ENCODE peak calls at places on chromosomes 16 and 17, in ten cellular contexts. Y is fibroblast of lung, U is left lung, L is IMR-90, R is left ventricle myocardium inferior, H is heart left ventricle, E is PC-3, J is tibial artery, O is ascending aorta, T is thoracic aorta. P is an unnamed sample. For H3K4me1 and H3K9me3, the result is how much of the 10 kb centered on the place peaks cover.

GRCh38 chr17:13337864-13338371 is 263.8 kb downstream of the HS3ST3A1 start:
- DNase-seq in Y (peak), U (no peak), L (peak), R (no peak), H (no peak), E (peak), J (no peak), O (no peak), T (no peak), P (no peak)

GRCh38 chr17:17783825-17784598 is 52.8 kb downstream of the SREBF1 start:
- DNase-seq in Y (peak), U (no peak), L (no peak), R (peak), H (peak), E (no peak), J (peak), O (no peak), T (no peak), P (peak)

GRCh38 chr17:6085812-6086211 is 15.6 kb downstream of the WSCD1 start:
- DNase-seq in Y (no peak), U (no peak), L (no peak), R (no peak), H (no peak), E (no peak), J (no peak), O (no peak), T (no peak), P (no peak)

GRCh38 chr17:4949321-4950074 is 1.2 kb upstream of the PFN1 start:
- DNase-seq in Y (peak), U (peak), L (peak), R (peak), H (peak), E (peak), J (peak), O (peak), T (no peak), P (peak)

GRCh38 chr16:62079236-62079635 is 43.0 kb upstream of the CDH8 start:
- DNase-seq in Y (peak), U (no peak), L (no peak), R (no peak), H (no peak), E (peak), J (no peak), O (no peak), T (no peak), P (no peak)

GRCh38 chr16:25023541-25023940 is 8.4 kb upstream of the ARHGAP17 start:
- DNase-seq in Y (no peak), U (no peak), L (no peak), R (no peak), H (no peak), E (peak), J (no peak), O (no peak), T (no peak), P (no peak)

GRCh38 chr17:14745122-14745521 is 444.2 kb downstream of the HS3ST3B1 start:
- DNase-seq in Y (no peak), U (no peak), L (peak), R (no peak), H (no peak), E (peak), J (no peak), O (no peak), T (no peak), P (no peak)

GRCh38 chr17:8913091-8913490 is 45.6 kb upstream of the PIK3R6 start:
- DNase-seq in Y (no peak), U (no peak), L (no peak), R (no peak), H (no peak), E (no peak), J (no peak), O (no peak), T (no peak), P (no peak)

GRCh38 chr16:57341441-57342303 is 16.9 kb upstream of the CCL22 start:
- DNase-seq in Y (peak), U (no peak), L (peak), R (no peak), H (no peak), E (peak), J (no peak), O (no peak), T (no peak), P (no peak)

GRCh38 chr17:46192484-46193245 is 564 bp downstream of the KANSL1 start:
- DNase-seq in Y (peak), U (peak), L (peak), R (peak), H (peak), E (peak), J (peak), O (no peak), T (peak), P (peak)

GRCh38 chr16:85612801-85613608 is at the start of gene GSE1:
- DNase-seq in Y (peak), U (peak), L (peak), R (peak), H (peak), E (peak), J (peak), O (peak), T (peak), P (peak)

GRCh38 chr17:73103661-73104335 is 11.3 kb upstream of the SLC39A11 start:
- DNase-seq in Y (peak), U (no peak), L (no peak), R (no peak), H (no peak), E (no peak), J (no peak), O (no peak), T (no peak), P (no peak)

DNA sequence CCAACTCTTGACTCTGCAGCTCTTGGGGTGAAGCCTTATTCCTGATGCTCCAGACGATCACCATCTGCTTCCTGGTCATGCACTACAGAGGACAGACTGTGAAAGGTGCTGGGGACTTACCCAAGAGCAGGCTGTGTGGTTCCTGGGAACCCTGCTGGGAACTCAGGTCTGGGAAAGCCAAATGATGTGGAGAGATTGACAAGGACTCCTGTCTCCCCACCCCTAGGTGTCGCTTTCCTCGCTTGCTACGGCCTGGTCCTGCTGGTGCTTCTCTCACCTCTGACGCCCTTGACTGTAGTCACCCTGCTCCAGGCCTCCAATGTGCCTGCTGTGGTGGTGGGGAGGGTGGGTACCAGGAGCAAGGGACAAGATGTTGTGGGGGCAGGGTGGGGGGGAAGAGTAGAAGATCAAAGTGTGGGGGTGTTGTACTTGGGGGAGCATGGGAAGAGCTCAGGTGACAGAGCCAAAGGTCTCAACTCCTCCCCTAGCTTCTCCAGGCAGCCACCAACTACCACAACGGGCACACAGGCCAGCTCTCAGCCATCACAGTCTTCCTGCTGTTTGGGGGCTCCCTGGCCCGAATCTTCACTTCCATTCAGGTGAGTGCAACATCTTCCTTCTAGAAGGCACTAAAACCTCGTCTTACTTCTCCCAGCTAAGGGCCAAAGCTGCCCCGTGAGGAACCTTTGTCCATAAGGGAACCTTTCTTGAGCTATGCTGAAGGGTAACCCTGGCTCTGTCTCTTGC is 3.0 kb downstream of the SOX15 start:
- DNase-seq in Y (no peak), U (no peak), L (no peak), R (no peak), H (no peak), E (peak), J (no peak), O (no peak), T (no peak), P (no peak)
- TF ChIP-seq CTCF in Y (no peak), U (no peak), L (no peak), R (peak), H (peak), E (peak), J (no peak), O (no peak), T (no peak), P (peak)

DNA sequence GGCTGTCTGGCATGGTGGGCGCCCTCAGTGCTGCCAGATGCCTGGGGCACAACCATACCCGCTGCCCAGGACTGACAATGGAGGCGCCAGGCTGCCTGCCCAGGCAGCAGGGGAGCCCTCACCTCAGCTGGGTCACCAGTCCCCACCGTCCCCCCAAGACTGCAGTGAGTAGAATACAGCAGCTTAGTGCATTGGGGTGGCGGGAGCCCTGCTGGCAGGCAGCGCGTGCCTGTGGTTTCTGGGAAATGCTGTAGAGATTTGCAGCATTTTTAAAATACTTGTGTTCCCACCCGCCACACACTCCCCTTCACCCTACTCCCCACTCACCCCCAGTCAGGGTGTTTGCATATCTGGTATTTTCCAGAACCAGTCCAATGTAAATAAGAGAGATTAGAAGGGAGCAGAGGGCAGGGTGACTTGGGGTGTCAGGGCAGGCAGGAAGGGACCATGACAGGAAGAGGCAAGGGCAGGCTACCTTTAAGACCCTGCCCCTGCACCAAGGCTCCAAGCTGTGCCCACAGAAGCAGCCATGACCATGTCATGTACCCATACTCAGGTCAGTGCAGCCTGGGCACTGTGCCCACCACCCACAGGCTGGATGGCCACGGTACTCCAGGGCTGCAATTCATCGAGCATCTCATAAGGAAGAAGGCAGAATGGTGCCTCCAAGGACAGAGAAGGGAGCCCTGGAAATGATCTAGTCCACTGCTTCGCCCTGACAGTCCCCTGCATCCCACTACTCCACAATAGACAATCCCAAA is 21.5 kb downstream of the MYO18A start:
- DNase-seq in Y (peak), U (no peak), L (peak), R (no peak), H (no peak), E (no peak), J (no peak), O (no peak), T (no peak), P (no peak)
- H3K4me1 ChIP-seq in Y (under half), U (half or more), L (half or more), R (half or more), H (under half), E (under half), J (half or more), O (under half), T (under half), P (under half)

GRCh38 chr17:80303824-80304223 is 43.2 kb downstream of the RNF213 start:
- DNase-seq in Y (no peak), U (no peak), L (no peak), R (no peak), H (no peak), E (no peak), J (no peak), O (no peak), T (no peak), P (no peak)
- H3K9me3 ChIP-seq in Y (under half), U (under half), L (under half), R (under half), H (under half), E (under half), J (under half), O (under half), T (under half), P (under half)

DNA sequence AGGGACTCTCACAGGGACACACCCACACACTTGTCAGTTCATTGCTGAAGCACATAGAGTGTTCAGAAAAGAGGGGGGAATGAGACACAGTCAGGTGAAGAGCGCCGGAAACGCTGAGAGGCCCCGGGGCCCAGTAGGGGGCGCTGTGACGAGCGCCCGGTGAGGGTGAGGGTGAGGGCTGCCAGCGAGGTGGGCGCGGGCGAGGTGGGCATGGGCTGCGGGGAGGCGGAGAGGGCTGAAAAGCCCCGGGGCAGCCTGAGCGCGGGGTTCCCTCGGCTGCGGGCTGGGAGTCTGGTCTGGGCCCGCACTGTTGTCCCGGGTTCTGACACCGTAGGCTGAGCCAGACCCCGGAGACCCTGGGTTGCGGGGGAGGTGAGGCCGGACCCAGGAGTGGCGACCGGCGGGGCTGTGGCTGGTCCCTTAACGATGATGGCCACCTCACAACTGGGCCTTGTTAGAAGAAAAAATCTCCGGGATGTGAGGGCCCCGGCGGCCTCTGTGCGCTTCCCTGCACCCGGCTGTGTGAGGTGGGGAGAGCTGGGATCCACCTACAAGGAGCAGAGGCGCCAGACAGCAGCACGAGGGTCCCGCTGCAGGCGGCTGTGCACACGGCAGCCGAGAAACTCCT is 91.4 kb downstream of the C16orf78 start:
- DNase-seq in Y (no peak), U (peak), L (no peak), R (no peak), H (peak), E (no peak), J (no peak), O (no peak), T (no peak), P (peak)
- TF ChIP-seq CTCF in Y (no peak), U (no peak), L (no peak), R (peak), H (peak), E (peak), J (no peak), O (peak), T (no peak), P (no peak)

DNA sequence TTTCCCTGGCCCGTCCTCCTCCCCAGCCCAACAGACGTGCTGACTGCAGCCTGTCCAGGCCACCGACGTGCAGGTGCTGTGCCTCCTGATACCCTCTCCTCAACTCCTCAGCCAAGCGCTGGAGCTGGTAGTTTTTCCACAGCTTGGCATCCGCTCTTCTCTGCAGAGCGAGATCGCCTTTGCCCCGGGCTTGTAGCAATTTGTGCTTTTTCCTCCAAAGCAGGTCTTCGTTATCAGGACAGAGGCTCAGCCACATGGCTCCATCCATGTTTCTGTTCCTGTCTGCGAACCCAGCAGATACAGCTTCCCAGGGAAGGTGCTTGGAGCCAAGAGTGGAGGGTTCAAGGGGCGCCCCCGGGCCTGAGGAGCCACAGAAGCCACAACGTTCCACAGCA is 10.9 kb downstream of the CEP295NL start:
- DNase-seq in Y (no peak), U (no peak), L (no peak), R (no peak), H (no peak), E (no peak), J (no peak), O (no peak), T (no peak), P (no peak)
- H3K4me1 ChIP-seq in Y (under half), U (under half), L (under half), R (half or more), H (under half), E (under half), J (half or more), O (under half), T (half or more), P (under half)

DNA sequence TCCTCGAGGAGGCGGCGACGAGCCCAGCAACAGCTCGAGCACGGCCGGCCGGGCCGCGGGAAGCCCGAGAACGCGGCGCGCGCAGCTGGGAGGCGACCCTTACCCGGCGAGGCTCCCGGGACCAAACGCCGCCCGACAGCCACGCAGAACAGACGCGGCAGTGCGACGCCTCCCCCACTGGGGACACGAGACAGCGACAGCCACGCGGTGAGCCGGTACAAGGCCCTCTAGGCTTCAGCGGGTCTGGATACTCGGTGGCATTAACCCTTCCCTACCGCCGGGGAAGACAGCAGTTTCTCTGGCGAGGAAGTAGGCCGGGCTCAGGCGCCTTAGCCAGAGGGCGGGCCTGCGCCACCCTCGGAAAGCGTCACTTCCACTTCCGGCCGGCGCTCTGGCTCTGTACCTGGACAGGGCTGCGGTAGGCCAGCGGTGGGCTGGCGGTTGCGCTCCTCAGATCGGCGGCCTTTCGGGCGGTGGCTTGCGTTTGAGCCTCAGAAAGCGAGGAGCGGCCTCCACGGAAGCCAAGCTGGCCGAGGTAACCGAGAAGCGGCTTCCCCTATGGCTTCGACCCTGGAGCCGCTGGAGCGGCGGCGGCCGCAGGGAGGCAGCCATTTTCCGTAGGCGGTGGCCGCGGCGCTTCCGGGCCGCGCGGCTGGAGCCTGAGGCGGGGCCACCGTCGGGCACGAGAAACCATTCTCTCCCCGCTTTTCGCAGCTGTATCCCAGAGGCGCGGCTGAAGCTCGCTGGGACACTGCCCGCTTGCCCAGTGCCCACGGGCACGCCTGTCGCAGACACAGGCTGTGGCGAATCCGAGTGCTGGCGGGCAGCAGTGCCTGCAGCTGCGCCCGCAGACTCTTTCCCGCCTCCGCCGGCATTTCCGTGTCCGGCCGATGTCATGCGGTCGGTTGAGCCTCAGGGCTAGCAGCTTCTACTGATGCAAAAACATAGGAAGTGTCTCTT is at the start of the genes TIGD7 and ZNF75A:
- DNase-seq in Y (peak), U (peak), L (peak), R (peak), H (peak), E (peak), J (peak), O (no peak), T (peak), P (peak)
- H3K9me3 ChIP-seq in Y (under half), U (under half), L (under half), R (half or more), H (half or more), E (under half), J (under half), O (under half), T (half or more), P (under half)

GRCh38 chr17:44095647-44096496 is 25.3 kb downstream of the G6PC3 start:
- DNase-seq in Y (peak), U (peak), L (peak), R (peak), H (peak), E (peak), J (peak), O (no peak), T (no peak), P (peak)
- TF ChIP-seq CTCF in Y (peak), U (no peak), L (peak), R (peak), H (peak), E (no peak), J (peak), O (peak), T (no peak), P (no peak)

GRCh38 chr17:81422776-81423697 is 27.8 kb downstream of the BAHCC1 start:
- DNase-seq in Y (peak), U (peak), L (peak), R (peak), H (peak), E (peak), J (peak), O (peak), T (peak), P (no peak)

GRCh38 chr17:81426676-81427445 is 31.6 kb downstream of the BAHCC1 start:
- DNase-seq in Y (no peak), U (no peak), L (no peak), R (peak), H (no peak), E (no peak), J (no peak), O (no peak), T (no peak), P (no peak)

GRCh38 chr17:81423698-81424071 is 28.4 kb downstream of the BAHCC1 start:
- DNase-seq in Y (no peak), U (no peak), L (no peak), R (no peak), H (no peak), E (no peak), J (no peak), O (no peak), T (no peak), P (no peak)

GRCh38 chr17:81424151-81424550 is 28.9 kb downstream of the BAHCC1 start:
- DNase-seq in Y (no peak), U (no peak), L (no peak), R (no peak), H (no peak), E (no peak), J (no peak), O (no peak), T (no peak), P (no peak)

GRCh38 chr17:81424613-81425017 is 29.4 kb downstream of the BAHCC1 start:
- DNase-seq in Y (no peak), U (no peak), L (no peak), R (no peak), H (no peak), E (no peak), J (no peak), O (no peak), T (no peak), P (no peak)
- H3K4me1 ChIP-seq in Y (under half), U (half or more), L (under half), R (half or more), H (half or more), E (under half), J (half or more), O (half or more), T (half or more), P (half or more)

P was measured in Peyer's patch.